ENCODE peak calls at places on chromosomes 16 and 17, in nine cellular contexts. Y is body of pancreas, W is adrenal gland, P is Peyer's patch, B is GM12878, S is lower leg skin, Q is HCT116, R is A549, K is K562. Z is an unnamed sample.

GRCh38 chr17:19333736-19334290 is 28.7 kb downstream of the B9D1 start:
- DNase-seq in Y (no peak), W (no peak), P (no peak), B (no peak), S (no peak), Q (no peak), R (no peak), K (no peak), Z (no peak)

GRCh38 chr17:77741109-77741508 is 217.4 kb upstream of the TNRC6C start:
- DNase-seq in Y (no peak), W (no peak), P (no peak), B (no peak), S (no peak), Q (no peak), R (no peak), K (peak; percentile 41), Z (peak; percentile 45)

GRCh38 chr16:70805380-70805779 is 4.4 kb upstream of the VAC14 start:
- DNase-seq in Y (no peak), W (no peak), P (no peak), B (no peak), S (no peak), Q (no peak), R (no peak), K (no peak), Z (no peak)

GRCh38 chr17:41868568-41868967 is 3.3 kb upstream of the KLHL11 start:
- DNase-seq in Y (no peak), W (no peak), P (no peak), B (no peak), S (no peak), Q (no peak), R (no peak), K (no peak), Z (no peak)

GRCh38 chr16:83070416-83071199 is 443.8 kb downstream of the CDH13 start:
- DNase-seq in Y (no peak), W (no peak), P (no peak), B (no peak), S (no peak), Q (no peak), R (no peak), K (no peak), Z (no peak)

GRCh38 chr17:2814499-2815341 is 18.5 kb downstream of the RAP1GAP2 start:
- DNase-seq in Y (peak; percentile 36), W (no peak), P (no peak), B (peak; percentile 62), S (peak; percentile 32), Q (no peak), R (no peak), K (no peak), Z (peak; percentile 80)

GRCh38 chr16:68902376-68903345 is 59.3 kb downstream of the TANGO6 start:
- DNase-seq in Y (peak; percentile 63), W (peak; percentile 40), P (no peak), B (no peak), S (peak; percentile 35), Q (peak; percentile 72), R (peak; percentile 58), K (peak; percentile 48), Z (peak; percentile 57)

GRCh38 chr16:70391881-70392481 is 45.3 kb downstream of the DDX19A start:
- DNase-seq in Y (peak; percentile 29), W (peak; percentile 92), P (no peak), B (no peak), S (peak; percentile 90), Q (no peak), R (no peak), K (no peak), Z (no peak)

GRCh38 chr16:49556252-49557069 is 182.9 kb downstream of the C16orf78 start:
- DNase-seq in Y (no peak), W (no peak), P (peak; percentile 20), B (no peak), S (no peak), Q (peak; percentile 4), R (peak; percentile 35), K (peak; percentile 26), Z (peak; percentile 40)

GRCh38 chr16:69626256-69626655 is 60.5 kb downstream of the NFAT5 start:
- DNase-seq in Y (no peak), W (no peak), P (no peak), B (no peak), S (no peak), Q (no peak), R (peak; percentile 23), K (peak; percentile 41), Z (peak; percentile 20)

GRCh38 chr16:58022601-58023371 is 2.8 kb upstream of the MMP15 start:
- DNase-seq in Y (peak; percentile 71), W (peak; percentile 91), P (peak; percentile 65), B (no peak), S (no peak), Q (no peak), R (no peak), K (no peak), Z (no peak)

GRCh38 chr17:40726919-40727318 is 23.4 kb upstream of the KRT24 start:
- DNase-seq in Y (no peak), W (no peak), P (no peak), B (no peak), S (no peak), Q (peak; percentile 16), R (no peak), K (no peak), Z (peak; percentile 20)

GRCh38 chr17:31067699-31068184 is 27.0 kb upstream of the NF1 start:
- DNase-seq in Y (no peak), W (no peak), P (no peak), B (no peak), S (no peak), Q (peak; percentile 34), R (peak; percentile 63), K (no peak), Z (peak; percentile 54)

GRCh38 chr17:28643979-28644781 is 778 bp downstream of the BLTP2 start:
- DNase-seq in Y (peak; percentile 71), W (peak; percentile 80), P (no peak), B (no peak), S (peak; percentile 43), Q (peak; percentile 31), R (peak; percentile 83), K (peak; percentile 77), Z (peak; percentile 88)

GRCh38 chr16:84040823-84041391 is 1.7 kb downstream of the SLC38A8 start:
- DNase-seq in Y (no peak), W (no peak), P (no peak), B (no peak), S (no peak), Q (no peak), R (no peak), K (no peak), Z (no peak)

GRCh38 chr16:79169239-79169638 is 431.3 kb downstream of the MAF start:
- DNase-seq in Y (no peak), W (no peak), P (no peak), B (no peak), S (no peak), Q (no peak), R (no peak), K (no peak), Z (peak; percentile 66)

GRCh38 chr16:22299036-22299435 is 1.8 kb downstream of the POLR3E start:
- DNase-seq in Y (no peak), W (no peak), P (no peak), B (no peak), S (no peak), Q (no peak), R (no peak), K (no peak), Z (no peak)

GRCh38 chr16:22297871-22298733 is 893 bp downstream of the POLR3E start:
- DNase-seq in Y (peak; percentile 86), W (peak; percentile 84), P (no peak), B (peak; percentile 93), S (peak; percentile 60), Q (peak; percentile 94), R (peak; percentile 95), K (peak; percentile 71), Z (peak; percentile 92)

GRCh38 chr16:22297114-22297870 is at the start of gene POLR3E:
- DNase-seq in Y (peak; percentile 99), W (peak; percentile 100), P (peak; percentile 100), B (no peak), S (peak; percentile 99), Q (peak; percentile 93), R (peak; percentile 93), K (peak; percentile 97), Z (peak; percentile 97)

GRCh38 chr16:22293137-22294106 is 3.8 kb upstream of the POLR3E start:
- DNase-seq in Y (no peak), W (no peak), P (no peak), B (no peak), S (no peak), Q (no peak), R (no peak), K (no peak), Z (no peak)

GRCh38 chr16:22296225-22297113 is 740 bp upstream of the POLR3E start:
- DNase-seq in Y (peak; percentile 42), W (no peak), P (no peak), B (peak; percentile 94), S (no peak), Q (no peak), R (no peak), K (no peak), Z (peak; percentile 23)
- TF ChIP-seq POLR2A in Y (no peak), W (no peak), P (no peak), B (no peak), S (no peak), Q (no peak), R (no peak), K (no peak), Z (no peak)

GRCh38 chr17:45172541-45173286 is 11.0 kb downstream of the HEXIM2 start:
- DNase-seq in Y (peak; percentile 90), W (peak; percentile 88), P (peak; percentile 73), B (no peak), S (peak; percentile 53), Q (peak; percentile 87), R (peak; percentile 90), K (no peak), Z (peak; percentile 91)
- TF ChIP-seq POLR2A in Y (peak; percentile 69), W (peak; percentile 24), P (peak; percentile 17), B (peak; percentile 26), S (no peak), Q (peak; percentile 54), R (peak; percentile 46), K (no peak), Z (peak; percentile 14)

GRCh38 chr17:81702934-81703746 is at the start of gene MRPL12:
- DNase-seq in Y (peak; percentile 94), W (peak; percentile 94), P (peak; percentile 95), B (peak; percentile 69), S (peak; percentile 90), Q (peak; percentile 90), R (peak; percentile 96), K (peak; percentile 93), Z (peak; percentile 96)
- TF ChIP-seq POLR2A in Y (peak; percentile 91), W (peak; percentile 80), P (peak; percentile 88), B (peak; percentile 94), S (peak; percentile 82), Q (peak; percentile 91), R (peak; percentile 91), K (peak; percentile 93), Z (peak; percentile 95)

DNA sequence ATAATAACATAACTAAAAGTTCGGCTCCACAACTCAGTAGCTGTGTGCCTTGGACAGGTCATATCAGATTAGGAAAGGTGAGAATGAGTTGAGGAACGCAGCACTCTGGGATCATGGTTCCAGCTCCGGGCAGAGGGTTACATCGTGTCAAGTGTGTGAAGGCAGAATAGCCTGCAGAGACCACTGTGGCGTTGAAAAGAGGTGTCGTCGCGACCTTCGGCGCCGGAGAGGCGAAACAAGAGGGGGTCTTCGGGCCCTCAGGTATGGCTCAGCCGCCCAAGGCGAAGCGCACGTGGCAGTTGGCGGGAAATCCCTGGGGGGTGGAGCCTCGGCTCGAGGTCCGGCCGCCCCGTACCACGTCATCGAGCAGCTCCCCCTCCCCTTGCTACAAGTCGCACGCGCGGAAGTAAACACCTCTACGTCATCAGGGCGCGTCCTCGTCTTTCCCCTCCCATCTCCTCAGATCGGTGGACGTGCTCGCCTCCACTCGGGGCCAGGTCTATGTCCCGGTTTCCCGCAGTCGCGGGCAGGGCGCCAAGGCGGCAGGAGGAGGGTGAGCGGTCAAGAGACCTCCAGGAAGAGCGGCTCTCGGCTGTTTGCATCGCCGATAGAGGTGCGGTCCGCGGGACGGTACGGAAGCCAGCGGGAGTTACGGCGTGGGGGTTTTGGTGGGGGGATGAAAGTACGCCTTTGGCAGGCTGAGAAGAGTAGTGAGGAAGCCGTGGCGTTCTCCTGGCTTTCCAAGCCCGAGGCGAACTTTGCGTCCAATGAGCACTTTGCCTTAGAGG is at the start of gene DHX40:
- DNase-seq in Y (peak; percentile 96), W (peak; percentile 97), P (peak; percentile 91), B (peak; percentile 68), S (peak; percentile 94), Q (peak; percentile 96), R (peak; percentile 95), K (peak; percentile 97), Z (peak; percentile 94)
- TF ChIP-seq POLR2A in Y (peak; percentile 75), W (peak; percentile 62), P (no peak), B (peak; percentile 91), S (no peak), Q (peak; percentile 40), R (peak; percentile 52), K (peak; percentile 78), Z (peak; percentile 65)